ENCODE peak calls at places on chromosome 4, in nine cellular contexts. H is left lung, I is suprapubic skin, B is heart left ventricle, F is colonic mucosa, V is fibroblast of lung, C is Panc1, Q is tibial nerve, R is SK-N-SH. S is an unnamed sample. For H3K27me3, the result is how much of the 10 kb centered on the place peaks cover.

GRCh38 chr4:113673450-113673849 is 88.1 kb downstream of the CAMK2D start:
- DNase-seq in H (no peak), Q (no peak), B (no peak), I (no peak), R (no peak), V (no peak), F (no peak), C (no peak), S (peak)

GRCh38 chr4:144709793-144710525 is 64.0 kb downstream of the HHIP start:
- DNase-seq in B (no peak), H (no peak), C (no peak), V (no peak), I (no peak), F (no peak), R (no peak), Q (peak), S (peak)

GRCh38 chr4:84403656-84404055 is 95.4 kb downstream of the NKX6-1 start:
- DNase-seq in I (no peak), H (no peak), V (no peak), C (no peak), R (no peak), Q (no peak), F (no peak), B (no peak), S (no peak)

GRCh38 chr4:163776961-163777360 is 282.5 kb downstream of the TMA16 start:
- DNase-seq in Q (no peak), C (no peak), B (no peak), R (no peak), H (no peak), I (no peak), V (no peak), F (no peak), S (no peak)

GRCh38 chr4:6071959-6072720 is 53.9 kb upstream of the C4orf50 start:
- DNase-seq in B (peak), H (no peak), F (no peak), V (no peak), I (no peak), R (peak), C (no peak), Q (no peak), S (peak)

GRCh38 chr4:110087116-110087708 is 111.2 kb downstream of the ELOVL6 start:
- DNase-seq in R (no peak), C (no peak), I (no peak), Q (no peak), B (no peak), H (no peak), F (no peak), V (peak), S (peak)

GRCh38 chr4:137420901-137421384 is 111.4 kb downstream of the PCDH18 start:
- DNase-seq in V (no peak), Q (no peak), I (no peak), C (no peak), R (no peak), F (no peak), H (peak), B (no peak), S (no peak)

GRCh38 chr4:186027405-186027804 is 41.6 kb upstream of the TLR3 start:
- DNase-seq in C (no peak), Q (no peak), F (peak), V (no peak), R (no peak), B (no peak), I (no peak), H (no peak), S (peak)

GRCh38 chr4:8607603-8608481 is 15.3 kb downstream of the CPZ start:
- DNase-seq in R (peak), Q (no peak), C (peak), V (no peak), F (no peak), B (no peak), I (no peak), H (peak), S (peak)

GRCh38 chr4:148397006-148397673 is 45.1 kb downstream of the NR3C2 start:
- DNase-seq in V (no peak), R (peak), I (no peak), F (peak), H (no peak), B (peak), Q (no peak), C (no peak), S (no peak)

GRCh38 chr4:118005883-118006282 is 28.4 kb upstream of the NDST3 start:
- DNase-seq in F (no peak), B (no peak), H (no peak), C (no peak), Q (no peak), I (no peak), R (no peak), V (no peak), S (no peak)

GRCh38 chr4:73707918-73708577 is 32.3 kb upstream of the CXCL8 start:
- DNase-seq in V (peak), Q (no peak), I (no peak), H (no peak), F (peak), C (no peak), B (peak), R (no peak), S (peak)

GRCh38 chr4:109985993-109986640 is 73.4 kb downstream of the EGF start:
- DNase-seq in R (no peak), C (no peak), H (no peak), F (no peak), Q (no peak), B (no peak), I (no peak), V (no peak), S (no peak)

GRCh38 chr4:22959483-22959882 is 266.7 kb downstream of the GBA3 start:
- DNase-seq in B (no peak), F (no peak), V (no peak), H (no peak), C (no peak), I (no peak), Q (no peak), R (no peak), S (no peak)

GRCh38 chr4:157045507-157046127 is 30.3 kb upstream of the GLRB start:
- DNase-seq in I (no peak), Q (peak), V (peak), C (peak), B (no peak), H (no peak), R (peak), F (no peak), S (peak)

GRCh38 chr4:124711469-124712416 is 789 bp downstream of the ANKRD50 start:
- DNase-seq in H (no peak), C (no peak), Q (peak), V (peak), F (peak), R (peak), B (peak), I (peak), S (peak)

GRCh38 chr4:87932718-87933136 is 42.8 kb upstream of the SPP1 start:
- DNase-seq in I (no peak), R (no peak), Q (no peak), B (no peak), F (no peak), V (no peak), H (no peak), C (no peak), S (no peak)

GRCh38 chr4:133129237-133129636 is 19.9 kb upstream of the PCDH10 start:
- DNase-seq in V (no peak), I (no peak), C (no peak), Q (no peak), H (no peak), R (no peak), F (no peak), B (no peak), S (no peak)

GRCh38 chr4:78722880-78723279 is 53.3 kb upstream of the BMP2K start:
- DNase-seq in F (no peak), Q (no peak), B (no peak), R (no peak), C (no peak), V (no peak), H (no peak), I (no peak), S (no peak)

GRCh38 chr4:164446516-164446915 is 307.4 kb upstream of the SMIM31 start:
- DNase-seq in I (no peak), Q (no peak), R (no peak), F (no peak), H (no peak), B (no peak), C (no peak), V (peak), S (no peak)

GRCh38 chr4:7581477-7581876 is 146.7 kb upstream of the PSAPL1 start:
- DNase-seq in Q (no peak), B (peak), R (no peak), C (no peak), H (no peak), V (peak), I (no peak), F (no peak), S (peak)

GRCh38 chr4:13920111-13920875 is 292.8 kb upstream of the BOD1L1 start:
- DNase-seq in B (no peak), C (no peak), Q (no peak), I (no peak), R (no peak), V (peak), F (no peak), H (no peak), S (no peak)

GRCh38 chr4:47122592-47123291 is 91.4 kb downstream of the GABRB1 start:
- DNase-seq in Q (peak), V (peak), H (no peak), B (peak), I (no peak), R (peak), F (peak), C (peak), S (peak)

GRCh38 chr4:124899997-124900396 is 187.5 kb upstream of the ANKRD50 start:
- DNase-seq in F (no peak), H (no peak), B (no peak), I (no peak), C (no peak), R (peak), Q (no peak), V (no peak), S (no peak)

GRCh38 chr4:38386654-38387188 is 277.3 kb upstream of the KLF3 start:
- DNase-seq in F (no peak), C (no peak), R (no peak), V (no peak), H (no peak), Q (no peak), I (no peak), B (no peak), S (no peak)

GRCh38 chr4:7430368-7430964 is 4.3 kb downstream of the PSAPL1 start:
- DNase-seq in H (peak), C (no peak), Q (no peak), B (peak), F (no peak), I (peak), R (no peak), V (no peak), S (peak)

DNA sequence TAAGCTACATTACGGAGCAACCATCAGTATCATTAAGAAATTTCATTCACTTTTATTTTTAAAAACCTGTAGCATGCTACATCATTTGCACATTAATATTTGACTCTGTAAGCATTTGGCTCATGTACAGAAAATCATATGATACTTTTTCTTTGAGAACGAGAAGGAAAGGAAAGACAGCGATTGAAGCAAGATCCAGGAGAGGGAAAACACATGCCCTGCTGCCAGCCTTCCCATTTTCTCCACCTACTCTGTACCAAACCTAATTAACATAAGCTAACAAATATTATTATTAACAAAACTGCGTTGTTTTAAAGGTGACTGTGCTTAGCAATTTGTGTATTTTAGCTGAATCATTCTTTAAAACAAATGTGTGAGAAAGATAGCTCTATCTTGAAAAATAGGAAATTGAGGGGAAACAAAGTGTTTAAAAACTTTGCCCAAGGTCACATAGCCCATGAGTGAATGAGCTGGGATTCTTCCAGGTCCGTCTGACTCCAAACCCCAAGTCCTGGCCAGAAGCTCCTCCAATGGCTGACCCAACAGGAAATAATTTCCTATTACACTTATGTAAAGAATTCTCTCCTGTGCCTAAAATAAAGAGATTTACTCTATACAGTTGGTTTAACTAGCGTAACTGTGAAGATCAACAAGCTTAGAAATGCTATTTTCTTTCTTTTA is 287.4 kb downstream of the ARHGAP24 start:
- DNase-seq in F (no peak), C (no peak), V (peak), Q (no peak), B (no peak), H (no peak), R (no peak), I (no peak), S (no peak)
- TF ChIP-seq CTCF in F (no peak), C (no peak), V (no peak), Q (no peak), B (no peak), H (no peak), R (no peak), I (no peak), S (no peak)

GRCh38 chr4:40960926-40961325 is 211.2 kb downstream of the NSUN7 start:
- DNase-seq in I (no peak), C (no peak), R (no peak), F (no peak), H (no peak), Q (no peak), V (no peak), B (no peak), S (no peak)
- H3K27me3 ChIP-seq in I (under half), C (under half), R (under half), F (under half), H (under half), Q (under half), V (under half), B (under half), S (under half)

DNA sequence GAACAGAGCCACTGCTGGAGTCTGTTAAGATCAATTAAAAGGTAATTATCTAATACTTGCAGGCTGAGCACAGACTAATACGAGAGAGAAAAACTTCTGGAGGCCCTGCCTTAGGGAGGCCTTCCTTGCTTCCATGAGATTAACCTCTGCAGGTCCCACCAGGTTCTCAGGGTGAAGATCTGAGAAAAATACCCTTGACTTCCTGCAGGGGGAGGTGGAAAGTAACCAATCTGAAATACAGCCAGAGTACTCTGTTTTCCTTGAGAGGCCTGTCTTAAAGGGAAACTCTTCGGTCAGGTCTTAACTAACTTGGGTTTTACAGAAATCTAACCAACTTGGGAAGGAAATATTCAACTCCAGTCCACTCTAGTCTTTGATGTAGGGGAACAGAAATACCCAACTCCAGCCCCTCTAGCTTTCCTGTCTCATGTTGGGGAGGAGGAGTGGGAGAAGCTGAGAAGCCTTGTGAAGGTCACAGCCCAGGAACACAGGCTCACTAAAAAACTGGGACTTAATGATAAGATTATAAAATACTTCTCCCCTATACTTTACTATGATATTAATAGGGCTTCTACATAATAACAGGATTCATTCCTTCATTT is 77.1 kb downstream of the TBCK start:
- DNase-seq in H (no peak), V (peak), I (no peak), Q (no peak), C (no peak), B (no peak), F (peak), R (peak), S (peak)
- TF ChIP-seq CTCF in H (peak), V (peak), I (peak), Q (peak), C (peak), B (peak), F (peak), R (peak), S (peak)

GRCh38 chr4:18388029-18388428 is 366.5 kb upstream of the LCORL start:
- DNase-seq in R (no peak), C (no peak), Q (no peak), I (no peak), V (no peak), B (no peak), H (no peak), F (no peak), S (peak)
- H3K27me3 ChIP-seq in R (under half), C (under half), Q (under half), I (under half), V (under half), B (under half), H (under half), F (under half), S (under half)

DNA sequence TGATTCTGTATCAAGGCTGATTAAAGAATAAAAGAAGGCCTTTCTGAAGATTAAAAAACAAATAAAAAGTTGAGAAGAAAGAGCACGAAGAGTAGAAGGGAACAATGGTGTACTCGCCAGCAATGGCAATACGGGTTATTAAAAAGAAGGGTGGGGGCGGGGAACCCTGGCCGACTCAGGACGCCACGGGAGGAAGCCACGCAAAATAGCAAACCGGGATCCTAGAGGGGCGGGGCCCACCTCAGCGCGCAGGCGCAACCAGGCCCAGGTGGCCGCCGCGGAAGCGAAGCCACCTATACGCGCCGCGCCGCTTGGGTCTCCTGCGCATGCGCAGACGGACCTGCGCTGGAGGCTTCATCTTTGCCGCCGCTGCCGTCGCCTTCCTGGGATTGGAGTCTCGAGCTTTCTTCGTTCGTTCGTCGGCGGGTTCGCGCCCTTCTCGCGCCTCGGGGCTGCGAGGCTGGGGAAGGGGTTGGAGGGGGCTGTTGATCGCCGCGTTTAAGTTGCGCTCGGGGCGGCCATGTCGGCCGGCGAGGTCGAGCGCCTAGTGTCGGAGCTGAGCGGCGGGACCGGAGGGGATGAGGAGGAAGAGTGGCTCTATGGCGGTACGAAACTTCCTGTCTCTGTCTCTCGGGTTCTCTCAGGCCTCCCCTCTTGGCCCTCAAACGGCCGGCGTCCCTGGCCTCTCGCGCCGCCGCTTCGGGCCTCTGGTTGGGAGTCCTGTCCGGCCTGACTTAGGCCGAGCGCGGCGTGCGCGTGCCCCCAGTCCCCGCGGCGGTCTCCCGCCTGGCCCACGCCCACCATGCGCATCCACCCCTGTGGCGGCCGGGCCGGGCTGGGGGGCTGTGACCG is at the start of gene FIP1L1:
- DNase-seq in C (peak), V (peak), B (peak), R (peak), H (peak), I (peak), Q (peak), F (peak), S (peak)
- TF ChIP-seq CTCF in C (no peak), V (no peak), B (no peak), R (no peak), H (no peak), I (no peak), Q (no peak), F (no peak), S (no peak)